ENCODE peak calls at places on chromosomes 12 and 14, in nine cellular contexts. One of them, this sample, is unnamed.

GRCh38 chr12:26319511-26319910 is 124.1 kb downstream of the SSPN start:
- DNase-seq in head of caudate nucleus: no peak
- DNase-seq in lower leg skin: peak; percentile 81
- DNase-seq in activated T-helper 1 cell treated with anti-CD3 and anti-CD28 coated beads, Interleukin-2, amount 50 U/mL, for 16 hours: no peak
- DNase-seq in ELF-1: no peak
- DNase-seq in activated CD4-positive, alpha-beta T cell treated with anti-CD3 and anti-CD28 coated beads for 4 hours: no peak
- DNase-seq in GM04504: peak; percentile 39
- DNase-seq in stimulated activated CD8-positive, alpha-beta memory T cell treated with anti-CD3 and anti-CD28 coated beads, Interleukin-7, amount 100 ng/mL, for 48 hours: no peak
- DNase-seq in glutamatergic neuron: no peak
- DNase-seq in this sample: peak; percentile 95

GRCh38 chr14:73758392-73759182 is 44.4 kb upstream of the PNMA1 start:
- DNase-seq in head of caudate nucleus: peak; percentile 77
- DNase-seq in lower leg skin: no peak
- DNase-seq in activated T-helper 1 cell treated with anti-CD3 and anti-CD28 coated beads, Interleukin-2, amount 50 U/mL, for 16 hours: peak; percentile 57
- DNase-seq in ELF-1: peak; percentile 86
- DNase-seq in activated CD4-positive, alpha-beta T cell treated with anti-CD3 and anti-CD28 coated beads for 4 hours: peak; percentile 70
- DNase-seq in GM04504: no peak
- DNase-seq in stimulated activated CD8-positive, alpha-beta memory T cell treated with anti-CD3 and anti-CD28 coated beads, Interleukin-7, amount 100 ng/mL, for 48 hours: no peak
- DNase-seq in glutamatergic neuron: peak; percentile 75
- DNase-seq in this sample: peak; percentile 76

GRCh38 chr14:25237845-25238244 is 187.9 kb upstream of the STXBP6 start:
- DNase-seq in head of caudate nucleus: peak; percentile 42
- DNase-seq in lower leg skin: no peak
- DNase-seq in activated T-helper 1 cell treated with anti-CD3 and anti-CD28 coated beads, Interleukin-2, amount 50 U/mL, for 16 hours: no peak
- DNase-seq in ELF-1: peak; percentile 51
- DNase-seq in activated CD4-positive, alpha-beta T cell treated with anti-CD3 and anti-CD28 coated beads for 4 hours: no peak
- DNase-seq in GM04504: no peak
- DNase-seq in stimulated activated CD8-positive, alpha-beta memory T cell treated with anti-CD3 and anti-CD28 coated beads, Interleukin-7, amount 100 ng/mL, for 48 hours: no peak
- DNase-seq in glutamatergic neuron: peak; percentile 25
- DNase-seq in this sample: no peak

GRCh38 chr14:35161231-35161630 is 38.9 kb downstream of the PRORP start:
- DNase-seq in head of caudate nucleus: no peak
- DNase-seq in lower leg skin: no peak
- DNase-seq in activated T-helper 1 cell treated with anti-CD3 and anti-CD28 coated beads, Interleukin-2, amount 50 U/mL, for 16 hours: no peak
- DNase-seq in ELF-1: no peak
- DNase-seq in activated CD4-positive, alpha-beta T cell treated with anti-CD3 and anti-CD28 coated beads for 4 hours: peak; percentile 17
- DNase-seq in GM04504: no peak
- DNase-seq in stimulated activated CD8-positive, alpha-beta memory T cell treated with anti-CD3 and anti-CD28 coated beads, Interleukin-7, amount 100 ng/mL, for 48 hours: no peak
- DNase-seq in glutamatergic neuron: no peak
- DNase-seq in this sample: peak; percentile 12

GRCh38 chr14:59281613-59282012 is 93.1 kb downstream of the DAAM1 start:
- DNase-seq in head of caudate nucleus: no peak
- DNase-seq in lower leg skin: no peak
- DNase-seq in activated T-helper 1 cell treated with anti-CD3 and anti-CD28 coated beads, Interleukin-2, amount 50 U/mL, for 16 hours: no peak
- DNase-seq in ELF-1: no peak
- DNase-seq in activated CD4-positive, alpha-beta T cell treated with anti-CD3 and anti-CD28 coated beads for 4 hours: no peak
- DNase-seq in GM04504: peak; percentile 47
- DNase-seq in stimulated activated CD8-positive, alpha-beta memory T cell treated with anti-CD3 and anti-CD28 coated beads, Interleukin-7, amount 100 ng/mL, for 48 hours: no peak
- DNase-seq in glutamatergic neuron: no peak
- DNase-seq in this sample: peak; percentile 57

GRCh38 chr12:72365151-72365550 is 93.0 kb downstream of the TRHDE start:
- DNase-seq in head of caudate nucleus: no peak
- DNase-seq in lower leg skin: no peak
- DNase-seq in activated T-helper 1 cell treated with anti-CD3 and anti-CD28 coated beads, Interleukin-2, amount 50 U/mL, for 16 hours: no peak
- DNase-seq in ELF-1: no peak
- DNase-seq in activated CD4-positive, alpha-beta T cell treated with anti-CD3 and anti-CD28 coated beads for 4 hours: no peak
- DNase-seq in GM04504: no peak
- DNase-seq in stimulated activated CD8-positive, alpha-beta memory T cell treated with anti-CD3 and anti-CD28 coated beads, Interleukin-7, amount 100 ng/mL, for 48 hours: no peak
- DNase-seq in glutamatergic neuron: no peak
- DNase-seq in this sample: peak; percentile 16

GRCh38 chr12:55188974-55189556 is 31.8 kb upstream of the OR10A7 start:
- DNase-seq in head of caudate nucleus: no peak
- DNase-seq in lower leg skin: peak; percentile 19
- DNase-seq in activated T-helper 1 cell treated with anti-CD3 and anti-CD28 coated beads, Interleukin-2, amount 50 U/mL, for 16 hours: no peak
- DNase-seq in ELF-1: no peak
- DNase-seq in activated CD4-positive, alpha-beta T cell treated with anti-CD3 and anti-CD28 coated beads for 4 hours: peak; percentile 53
- DNase-seq in GM04504: peak; percentile 43
- DNase-seq in stimulated activated CD8-positive, alpha-beta memory T cell treated with anti-CD3 and anti-CD28 coated beads, Interleukin-7, amount 100 ng/mL, for 48 hours: no peak
- DNase-seq in glutamatergic neuron: no peak
- DNase-seq in this sample: peak; percentile 60

GRCh38 chr12:51901121-51901812 is 6.0 kb upstream of the ACVRL1 start:
- DNase-seq in head of caudate nucleus: no peak
- DNase-seq in lower leg skin: no peak
- DNase-seq in activated T-helper 1 cell treated with anti-CD3 and anti-CD28 coated beads, Interleukin-2, amount 50 U/mL, for 16 hours: no peak
- DNase-seq in ELF-1: no peak
- DNase-seq in activated CD4-positive, alpha-beta T cell treated with anti-CD3 and anti-CD28 coated beads for 4 hours: no peak
- DNase-seq in GM04504: no peak
- DNase-seq in stimulated activated CD8-positive, alpha-beta memory T cell treated with anti-CD3 and anti-CD28 coated beads, Interleukin-7, amount 100 ng/mL, for 48 hours: no peak
- DNase-seq in glutamatergic neuron: no peak
- DNase-seq in this sample: no peak

GRCh38 chr12:107845980-107846659 is 71.6 kb downstream of the ASCL4 start:
- DNase-seq in head of caudate nucleus: no peak
- DNase-seq in lower leg skin: no peak
- DNase-seq in activated T-helper 1 cell treated with anti-CD3 and anti-CD28 coated beads, Interleukin-2, amount 50 U/mL, for 16 hours: no peak
- DNase-seq in ELF-1: no peak
- DNase-seq in activated CD4-positive, alpha-beta T cell treated with anti-CD3 and anti-CD28 coated beads for 4 hours: no peak
- DNase-seq in GM04504: no peak
- DNase-seq in stimulated activated CD8-positive, alpha-beta memory T cell treated with anti-CD3 and anti-CD28 coated beads, Interleukin-7, amount 100 ng/mL, for 48 hours: no peak
- DNase-seq in glutamatergic neuron: no peak
- DNase-seq in this sample: peak; percentile 40

GRCh38 chr14:90419200-90419599 is 22.4 kb downstream of the CALM1 start:
- DNase-seq in head of caudate nucleus: peak; percentile 69
- DNase-seq in lower leg skin: peak; percentile 64
- DNase-seq in activated T-helper 1 cell treated with anti-CD3 and anti-CD28 coated beads, Interleukin-2, amount 50 U/mL, for 16 hours: no peak
- DNase-seq in ELF-1: no peak
- DNase-seq in activated CD4-positive, alpha-beta T cell treated with anti-CD3 and anti-CD28 coated beads for 4 hours: no peak
- DNase-seq in GM04504: peak; percentile 85
- DNase-seq in stimulated activated CD8-positive, alpha-beta memory T cell treated with anti-CD3 and anti-CD28 coated beads, Interleukin-7, amount 100 ng/mL, for 48 hours: no peak
- DNase-seq in glutamatergic neuron: no peak
- DNase-seq in this sample: peak; percentile 94

GRCh38 chr12:66612053-66612775 is 66.7 kb downstream of the GRIP1 start:
- DNase-seq in head of caudate nucleus: no peak
- DNase-seq in lower leg skin: no peak
- DNase-seq in activated T-helper 1 cell treated with anti-CD3 and anti-CD28 coated beads, Interleukin-2, amount 50 U/mL, for 16 hours: no peak
- DNase-seq in ELF-1: no peak
- DNase-seq in activated CD4-positive, alpha-beta T cell treated with anti-CD3 and anti-CD28 coated beads for 4 hours: no peak
- DNase-seq in GM04504: no peak
- DNase-seq in stimulated activated CD8-positive, alpha-beta memory T cell treated with anti-CD3 and anti-CD28 coated beads, Interleukin-7, amount 100 ng/mL, for 48 hours: no peak
- DNase-seq in glutamatergic neuron: no peak
- DNase-seq in this sample: no peak

GRCh38 chr14:67567654-67568053 is 32.4 kb downstream of the PIGH start:
- DNase-seq in head of caudate nucleus: no peak
- DNase-seq in lower leg skin: no peak
- DNase-seq in activated T-helper 1 cell treated with anti-CD3 and anti-CD28 coated beads, Interleukin-2, amount 50 U/mL, for 16 hours: no peak
- DNase-seq in ELF-1: no peak
- DNase-seq in activated CD4-positive, alpha-beta T cell treated with anti-CD3 and anti-CD28 coated beads for 4 hours: no peak
- DNase-seq in GM04504: no peak
- DNase-seq in stimulated activated CD8-positive, alpha-beta memory T cell treated with anti-CD3 and anti-CD28 coated beads, Interleukin-7, amount 100 ng/mL, for 48 hours: no peak
- DNase-seq in glutamatergic neuron: no peak
- DNase-seq in this sample: peak; percentile 78

GRCh38 chr14:74412753-74413152 is 13.3 kb downstream of the SYNDIG1L start:
- DNase-seq in head of caudate nucleus: no peak
- DNase-seq in lower leg skin: no peak
- DNase-seq in activated T-helper 1 cell treated with anti-CD3 and anti-CD28 coated beads, Interleukin-2, amount 50 U/mL, for 16 hours: no peak
- DNase-seq in ELF-1: no peak
- DNase-seq in activated CD4-positive, alpha-beta T cell treated with anti-CD3 and anti-CD28 coated beads for 4 hours: no peak
- DNase-seq in GM04504: no peak
- DNase-seq in stimulated activated CD8-positive, alpha-beta memory T cell treated with anti-CD3 and anti-CD28 coated beads, Interleukin-7, amount 100 ng/mL, for 48 hours: no peak
- DNase-seq in glutamatergic neuron: no peak
- DNase-seq in this sample: no peak

GRCh38 chr12:74900232-74900631 is 309.4 kb downstream of the KCNC2 start:
- DNase-seq in head of caudate nucleus: no peak
- DNase-seq in lower leg skin: no peak
- DNase-seq in activated T-helper 1 cell treated with anti-CD3 and anti-CD28 coated beads, Interleukin-2, amount 50 U/mL, for 16 hours: no peak
- DNase-seq in ELF-1: no peak
- DNase-seq in activated CD4-positive, alpha-beta T cell treated with anti-CD3 and anti-CD28 coated beads for 4 hours: no peak
- DNase-seq in GM04504: no peak
- DNase-seq in stimulated activated CD8-positive, alpha-beta memory T cell treated with anti-CD3 and anti-CD28 coated beads, Interleukin-7, amount 100 ng/mL, for 48 hours: no peak
- DNase-seq in glutamatergic neuron: no peak
- DNase-seq in this sample: no peak

GRCh38 chr12:56479625-56480024 is 8.3 kb downstream of the GLS2 start:
- DNase-seq in head of caudate nucleus: no peak
- DNase-seq in lower leg skin: no peak
- DNase-seq in activated T-helper 1 cell treated with anti-CD3 and anti-CD28 coated beads, Interleukin-2, amount 50 U/mL, for 16 hours: no peak
- DNase-seq in ELF-1: no peak
- DNase-seq in activated CD4-positive, alpha-beta T cell treated with anti-CD3 and anti-CD28 coated beads for 4 hours: no peak
- DNase-seq in GM04504: no peak
- DNase-seq in stimulated activated CD8-positive, alpha-beta memory T cell treated with anti-CD3 and anti-CD28 coated beads, Interleukin-7, amount 100 ng/mL, for 48 hours: no peak
- DNase-seq in glutamatergic neuron: no peak
- DNase-seq in this sample: no peak

GRCh38 chr14:44701563-44702263 is 194.6 kb upstream of the FSCB start:
- DNase-seq in head of caudate nucleus: no peak
- DNase-seq in lower leg skin: no peak
- DNase-seq in activated T-helper 1 cell treated with anti-CD3 and anti-CD28 coated beads, Interleukin-2, amount 50 U/mL, for 16 hours: no peak
- DNase-seq in ELF-1: peak; percentile 20
- DNase-seq in activated CD4-positive, alpha-beta T cell treated with anti-CD3 and anti-CD28 coated beads for 4 hours: no peak
- DNase-seq in GM04504: no peak
- DNase-seq in stimulated activated CD8-positive, alpha-beta memory T cell treated with anti-CD3 and anti-CD28 coated beads, Interleukin-7, amount 100 ng/mL, for 48 hours: no peak
- DNase-seq in glutamatergic neuron: no peak
- DNase-seq in this sample: peak; percentile 1

This sample was measured in M059J.